ENCODE peak calls at places on chromosomes 1 and 21, in four cellular contexts. J is GM12878, U is IMR-90, N is stomach. W is an unnamed sample.
A peak's percentile ranks its signal among the peaks of the same experiment; 100 is the strongest.

GRCh38 chr1:227321035-227321434 is 2.7 kb upstream of the CDC42BPA start:
- DNase-seq in J (no peak), U (no peak), N (no peak), W (no peak)

GRCh38 chr1:154712166-154712838 is 104.3 kb upstream of the ADAR start:
- DNase-seq in J (no peak), N (no peak), U (no peak), W (no peak)

GRCh38 chr1:13735168-13735930 is 35.4 kb downstream of the PRDM2 start:
- DNase-seq in N (no peak), J (no peak), U (no peak), W (no peak)

GRCh38 chr1:32892368-32893197 is 6.3 kb downstream of the HPCA start:
- DNase-seq in N (no peak), J (no peak), U (no peak), W (no peak)

GRCh38 chr1:53473463-53473862 is 14.3 kb downstream of the DMRTB1 start:
- DNase-seq in J (no peak), N (no peak), U (peak; percentile 30), W (no peak)

GRCh38 chr1:156126701-156127534 is 12.4 kb downstream of the LMNA start:
- DNase-seq in U (peak; percentile 96), N (peak; percentile 47), J (peak; percentile 86), W (peak; percentile 82)

GRCh38 chr1:2136836-2137235 is 57.7 kb downstream of the FAAP20 start:
- DNase-seq in U (no peak), J (no peak), N (no peak), W (no peak)

GRCh38 chr1:85148524-85149250 is 52.1 kb downstream of the SYDE2 start:
- DNase-seq in J (peak; percentile 73), N (no peak), U (peak; percentile 64), W (no peak)

GRCh38 chr1:176786274-176786673 is 323.3 kb downstream of the PAPPA2 start:
- DNase-seq in U (no peak), N (no peak), J (no peak), W (no peak)

GRCh38 chr1:169072945-169073725 is 33.4 kb upstream of the ATP1B1 start:
- DNase-seq in N (no peak), U (no peak), J (no peak), W (no peak)

GRCh38 chr1:32868085-32868484 is 2.6 kb downstream of the FNDC5 start:
- DNase-seq in J (no peak), U (no peak), N (no peak), W (no peak)

GRCh38 chr1:244214009-244214967 is 163.2 kb downstream of the ZBTB18 start:
- DNase-seq in U (peak; percentile 98), J (no peak), N (no peak), W (peak; percentile 36)

GRCh38 chr1:35883681-35884155 is 709 bp downstream of the AGO1 start:
- DNase-seq in N (peak; percentile 54), J (no peak), U (peak; percentile 16), W (peak; percentile 50)

GRCh38 chr1:155006601-155007101 is 4.0 kb downstream of the ZBTB7B start:
- DNase-seq in N (no peak), J (no peak), U (no peak), W (no peak)

GRCh38 chr1:52403566-52404115 is 582 bp downstream of the ORC1 start:
- DNase-seq in N (no peak), U (peak; percentile 84), J (peak; percentile 41), W (no peak)

GRCh38 chr1:39434797-39435395 is 56.5 kb upstream of the BMP8A start:
- DNase-seq in N (no peak), U (peak; percentile 47), J (no peak), W (no peak)

GRCh38 chr1:190320952-190321351 is 156.7 kb downstream of the BRINP3 start:
- DNase-seq in N (no peak), U (peak; percentile 63), J (no peak), W (no peak)

GRCh38 chr1:225692517-225692879 is 39.6 kb upstream of the ENAH start:
- DNase-seq in N (no peak), J (no peak), U (no peak), W (no peak)

GRCh38 chr1:95953005-95953404 is 719.0 kb downstream of the RWDD3 start:
- DNase-seq in N (no peak), J (no peak), U (peak; percentile 1), W (no peak)

GRCh38 chr21:45253180-45253579 is 34.5 kb downstream of the POFUT2 start:
- DNase-seq in J (no peak), N (no peak), U (peak; percentile 39), W (no peak)

GRCh38 chr1:115929846-115930245 is 46.5 kb upstream of the SLC22A15 start:
- DNase-seq in J (no peak), U (peak; percentile 30), N (no peak), W (no peak)

GRCh38 chr21:14677639-14678179 is 131.6 kb upstream of the SAMSN1 start:
- DNase-seq in U (no peak), N (no peak), J (no peak), W (no peak)

GRCh38 chr1:156001682-156002171 is 19.0 kb downstream of the SSR2 start:
- DNase-seq in U (no peak), N (no peak), J (no peak), W (no peak)

GRCh38 chr1:53014791-53015507 is 47.1 kb upstream of the PODN start:
- DNase-seq in J (peak; percentile 82), U (peak; percentile 91), N (peak; percentile 82), W (peak; percentile 83)

GRCh38 chr1:29690156-29690555 is 453.8 kb downstream of the PTPRU start:
- DNase-seq in U (no peak), J (no peak), N (no peak), W (no peak)
- H3K27me3 ChIP-seq in U (no peaks in the 10 kb centered on the region), J (no peaks in the 10 kb centered on the region), N (peaks cover 3% of the 10 kb centered on the region), W (peaks cover 8% of the 10 kb centered on the region)

DNA sequence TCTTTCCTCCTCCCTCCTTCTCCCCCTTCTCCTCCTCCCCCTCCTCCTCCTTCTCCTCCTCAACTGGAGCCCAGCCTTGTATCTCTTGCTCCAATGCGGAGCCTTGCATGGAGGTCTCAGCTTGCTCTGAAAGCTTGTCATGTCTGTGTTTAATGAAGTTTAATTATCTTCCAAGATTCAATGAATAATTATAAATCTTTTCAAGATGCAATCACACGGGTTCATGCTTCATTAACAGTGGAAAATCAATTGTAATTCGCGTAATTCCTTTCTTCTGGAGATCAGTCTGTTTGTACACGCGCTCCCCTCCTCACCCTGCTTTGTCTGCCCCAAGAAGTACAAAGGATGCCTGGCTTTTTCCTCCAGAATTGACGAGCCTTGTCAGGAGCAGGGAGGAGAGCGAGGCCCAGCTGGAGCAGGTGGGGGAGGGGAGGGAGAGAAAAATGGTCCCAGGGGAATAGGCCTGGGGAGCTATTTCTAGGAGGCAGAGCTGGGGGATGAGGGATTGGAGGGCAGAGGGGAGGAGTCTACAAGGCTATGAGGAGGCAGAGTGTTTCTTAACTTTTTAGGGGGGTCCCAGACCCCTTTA is 65.0 kb upstream of the DISP3 start:
- DNase-seq in U (no peak), N (no peak), J (no peak), W (no peak)
- H3K27ac ChIP-seq in U (no peak overlapping the region), N (no peak overlapping the region), J (no peak overlapping the region), W (no peak overlapping the region)

GRCh38 chr1:43171876-43172531 is at the start of the genes CFAP57 and EBNA1BP2:
- DNase-seq in N (peak; percentile 92), J (peak; percentile 91), U (peak; percentile 93), W (peak; percentile 91)
- TF ChIP-seq POLR2A in N (no peak), J (peak; percentile 91), U (peak; percentile 78), W (no peak)

DNA sequence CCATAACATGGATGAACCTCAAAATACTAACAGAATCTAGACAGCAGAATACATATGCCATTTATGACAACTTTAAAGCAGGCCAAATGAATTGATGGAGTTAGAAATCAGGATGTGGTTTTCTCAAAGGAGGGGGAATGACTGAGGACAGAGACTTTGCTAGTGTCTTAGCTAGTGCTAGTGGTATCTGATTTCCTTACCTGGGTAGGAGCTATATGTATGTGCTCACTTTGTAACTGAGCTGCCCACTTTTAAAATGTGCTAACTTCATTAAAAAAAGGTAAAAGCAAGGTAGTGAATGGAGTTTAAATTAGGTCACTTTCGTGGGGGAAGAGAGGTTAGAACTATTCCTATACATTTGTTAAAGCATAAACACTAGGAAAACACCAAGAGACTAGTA is 2.6 kb downstream of the GTF2B start:
- DNase-seq in J (no peak), U (no peak), N (no peak), W (no peak)
- H3K27me3 ChIP-seq in J (no peaks in the 10 kb centered on the region), U (no peaks in the 10 kb centered on the region), N (no peaks in the 10 kb centered on the region), W (no peaks in the 10 kb centered on the region)